ENCODE peak calls at places on chromosomes 6 and 20, in five cellular contexts. One of them, this sample, is unnamed.

GRCh38 chr6:170129691-170130171 is 161.1 kb downstream of the DLL1 start:
- DNase-seq in K562: no peak
- DNase-seq in A549: no peak
- DNase-seq in HepG2: no peak
- DNase-seq in endothelial cell of umbilical vein: no peak
- DNase-seq in this sample: no peak

GRCh38 chr6:15254074-15254975 is 8.5 kb downstream of the JARID2 start:
- DNase-seq in K562: peak; percentile 66
- DNase-seq in A549: no peak
- DNase-seq in HepG2: peak; percentile 48
- DNase-seq in endothelial cell of umbilical vein: no peak
- DNase-seq in this sample: no peak

GRCh38 chr6:119174879-119175817 is 96.7 kb upstream of the FAM184A start:
- DNase-seq in K562: no peak
- DNase-seq in A549: no peak
- DNase-seq in HepG2: no peak
- DNase-seq in endothelial cell of umbilical vein: peak; percentile 7
- DNase-seq in this sample: no peak

GRCh38 chr6:126919947-126920346 is 198.5 kb upstream of the RSPO3 start:
- DNase-seq in K562: no peak
- DNase-seq in A549: no peak
- DNase-seq in HepG2: no peak
- DNase-seq in endothelial cell of umbilical vein: peak; percentile 79
- DNase-seq in this sample: no peak

GRCh38 chr6:34243901-34244884 is 4.6 kb downstream of the SMIM29 start:
- DNase-seq in K562: peak; percentile 94
- DNase-seq in A549: peak; percentile 80
- DNase-seq in HepG2: peak; percentile 75
- DNase-seq in endothelial cell of umbilical vein: peak; percentile 92
- DNase-seq in this sample: peak; percentile 36

GRCh38 chr20:63297371-63297781 is 4.4 kb downstream of the COL20A1 start:
- DNase-seq in K562: no peak
- DNase-seq in A549: no peak
- DNase-seq in HepG2: no peak
- DNase-seq in endothelial cell of umbilical vein: no peak
- DNase-seq in this sample: no peak

GRCh38 chr6:1910621-1911407 is 301.1 kb downstream of the FOXC1 start:
- DNase-seq in K562: no peak
- DNase-seq in A549: no peak
- DNase-seq in HepG2: no peak
- DNase-seq in endothelial cell of umbilical vein: peak; percentile 78
- DNase-seq in this sample: no peak

GRCh38 chr20:10761786-10762185 is 88.0 kb upstream of the JAG1 start:
- DNase-seq in K562: no peak
- DNase-seq in A549: no peak
- DNase-seq in HepG2: peak; percentile 28
- DNase-seq in endothelial cell of umbilical vein: peak; percentile 76
- DNase-seq in this sample: no peak

GRCh38 chr20:23314714-23315498 is 35.7 kb upstream of the NXT1 start:
- DNase-seq in K562: no peak
- DNase-seq in A549: no peak
- DNase-seq in HepG2: no peak
- DNase-seq in endothelial cell of umbilical vein: no peak
- DNase-seq in this sample: no peak

GRCh38 chr6:165013701-165014100 is 295.7 kb downstream of the C6orf118 start:
- DNase-seq in K562: no peak
- DNase-seq in A549: no peak
- DNase-seq in HepG2: no peak
- DNase-seq in endothelial cell of umbilical vein: no peak
- DNase-seq in this sample: no peak

GRCh38 chr20:59708326-59708725 is 104.0 kb downstream of the PHACTR3 start:
- DNase-seq in K562: no peak
- DNase-seq in A549: no peak
- DNase-seq in HepG2: no peak
- DNase-seq in endothelial cell of umbilical vein: no peak
- DNase-seq in this sample: no peak

GRCh38 chr6:108260126-108260808 is 573 bp downstream of the SNX3 start:
- DNase-seq in K562: peak; percentile 80
- DNase-seq in A549: peak; percentile 27
- DNase-seq in HepG2: no peak
- DNase-seq in endothelial cell of umbilical vein: peak; percentile 59
- DNase-seq in this sample: peak; percentile 45

GRCh38 chr6:136012198-136012884 is 160.8 kb downstream of the PDE7B start:
- DNase-seq in K562: no peak
- DNase-seq in A549: no peak
- DNase-seq in HepG2: no peak
- DNase-seq in endothelial cell of umbilical vein: peak; percentile 61
- DNase-seq in this sample: no peak

GRCh38 chr6:54053893-54054391 is 57.3 kb upstream of the MLIP start:
- DNase-seq in K562: no peak
- DNase-seq in A549: no peak
- DNase-seq in HepG2: no peak
- DNase-seq in endothelial cell of umbilical vein: peak; percentile 82
- DNase-seq in this sample: no peak

GRCh38 chr20:19858972-19859371 is 100.9 kb downstream of the RIN2 start:
- DNase-seq in K562: no peak
- DNase-seq in A549: no peak
- DNase-seq in HepG2: no peak
- DNase-seq in endothelial cell of umbilical vein: no peak
- DNase-seq in this sample: no peak

GRCh38 chr6:5423251-5423650 is 161.9 kb downstream of the FARS2 start:
- DNase-seq in K562: no peak
- DNase-seq in A549: no peak
- DNase-seq in HepG2: no peak
- DNase-seq in endothelial cell of umbilical vein: no peak
- DNase-seq in this sample: no peak

GRCh38 chr20:49969946-49970345 is 12.8 kb upstream of the SNAI1 start:
- DNase-seq in K562: no peak
- DNase-seq in A549: no peak
- DNase-seq in HepG2: no peak
- DNase-seq in endothelial cell of umbilical vein: no peak
- DNase-seq in this sample: no peak

GRCh38 chr6:130466052-130466743 is 100.4 kb downstream of the TMEM200A start:
- DNase-seq in K562: no peak
- DNase-seq in A549: no peak
- DNase-seq in HepG2: no peak
- DNase-seq in endothelial cell of umbilical vein: no peak
- DNase-seq in this sample: no peak

GRCh38 chr20:19937651-19938420 is 79.3 kb upstream of the NAA20 start:
- DNase-seq in K562: no peak
- DNase-seq in A549: no peak
- DNase-seq in HepG2: no peak
- DNase-seq in endothelial cell of umbilical vein: no peak
- DNase-seq in this sample: no peak

GRCh38 chr6:81865712-81866111 is 113.2 kb upstream of the TENT5A start:
- DNase-seq in K562: no peak
- DNase-seq in A549: peak; percentile 1
- DNase-seq in HepG2: peak; percentile 51
- DNase-seq in endothelial cell of umbilical vein: peak; percentile 88
- DNase-seq in this sample: no peak

GRCh38 chr20:53926428-53927028 is 143.9 kb downstream of the BCAS1 start:
- DNase-seq in K562: peak; percentile 44
- DNase-seq in A549: peak; percentile 68
- DNase-seq in HepG2: peak; percentile 98
- DNase-seq in endothelial cell of umbilical vein: peak; percentile 96
- DNase-seq in this sample: no peak

GRCh38 chr6:130928993-130929678 is 101.9 kb downstream of the SMLR1 start:
- DNase-seq in K562: no peak
- DNase-seq in A549: no peak
- DNase-seq in HepG2: no peak
- DNase-seq in endothelial cell of umbilical vein: peak; percentile 75
- DNase-seq in this sample: no peak

GRCh38 chr6:52893803-52894202 is 15.7 kb downstream of the GSTA3 start:
- DNase-seq in K562: no peak
- DNase-seq in A549: no peak
- DNase-seq in HepG2: no peak
- DNase-seq in endothelial cell of umbilical vein: no peak
- DNase-seq in this sample: no peak

GRCh38 chr6:28750926-28751458 is 172.8 kb downstream of the TRIM27 start:
- DNase-seq in K562: no peak
- DNase-seq in A549: no peak
- DNase-seq in HepG2: no peak
- DNase-seq in endothelial cell of umbilical vein: no peak
- DNase-seq in this sample: no peak

GRCh38 chr20:57384953-57385761 is 6.0 kb upstream of the RBM38 start:
- DNase-seq in K562: no peak
- DNase-seq in A549: no peak
- DNase-seq in HepG2: no peak
- DNase-seq in endothelial cell of umbilical vein: no peak
- DNase-seq in this sample: no peak

GRCh38 chr6:96853083-96853482 is 15.8 kb upstream of the GPR63 start:
- DNase-seq in K562: no peak
- DNase-seq in A549: no peak
- DNase-seq in HepG2: no peak
- DNase-seq in endothelial cell of umbilical vein: no peak
- DNase-seq in this sample: no peak

GRCh38 chr20:47620808-47621805 is 119.4 kb downstream of the NCOA3 start:
- DNase-seq in K562: peak; percentile 63
- DNase-seq in A549: no peak
- DNase-seq in HepG2: peak; percentile 66
- DNase-seq in endothelial cell of umbilical vein: peak; percentile 83
- DNase-seq in this sample: no peak

GRCh38 chr6:26358511-26358981 is 6.5 kb upstream of the BTN3A2 start:
- DNase-seq in K562: no peak
- DNase-seq in A549: no peak
- DNase-seq in HepG2: no peak
- DNase-seq in endothelial cell of umbilical vein: no peak
- DNase-seq in this sample: no peak

GRCh38 chr6:56802570-56802969 is 152.3 kb upstream of the BEND6 start:
- DNase-seq in K562: no peak
- DNase-seq in A549: no peak
- DNase-seq in HepG2: peak; percentile 68
- DNase-seq in endothelial cell of umbilical vein: peak; percentile 91
- DNase-seq in this sample: no peak

GRCh38 chr20:1215386-1216170 is 10.3 kb upstream of the RAD21L1 start:
- DNase-seq in K562: peak; percentile 84
- DNase-seq in A549: no peak
- DNase-seq in HepG2: no peak
- DNase-seq in endothelial cell of umbilical vein: no peak
- DNase-seq in this sample: no peak
- TF ChIP-seq JUN in K562: no peak
- TF ChIP-seq JUN in A549: no peak
- TF ChIP-seq JUN in HepG2: no peak
- TF ChIP-seq JUN in endothelial cell of umbilical vein: no peak
- TF ChIP-seq JUN in this sample: no peak

GRCh38 chr6:106318851-106319250 is 6.7 kb downstream of the ATG5 start:
- DNase-seq in K562: no peak
- DNase-seq in A549: no peak
- DNase-seq in HepG2: no peak
- DNase-seq in endothelial cell of umbilical vein: no peak
- DNase-seq in this sample: no peak

GRCh38 chr6:106309766-106310373 is 15.7 kb downstream of the ATG5 start:
- DNase-seq in K562: no peak
- DNase-seq in A549: no peak
- DNase-seq in HepG2: peak; percentile 9
- DNase-seq in endothelial cell of umbilical vein: peak; percentile 34
- DNase-seq in this sample: no peak

GRCh38 chr6:106316376-106316769 is 9.2 kb downstream of the ATG5 start:
- DNase-seq in K562: no peak
- DNase-seq in A549: no peak
- DNase-seq in HepG2: no peak
- DNase-seq in endothelial cell of umbilical vein: no peak
- DNase-seq in this sample: no peak

GRCh38 chr6:106318061-106318460 is 7.5 kb downstream of the ATG5 start:
- DNase-seq in K562: peak; percentile 48
- DNase-seq in A549: no peak
- DNase-seq in HepG2: no peak
- DNase-seq in endothelial cell of umbilical vein: no peak
- DNase-seq in this sample: no peak

GRCh38 chr6:106315765-106316375 is 9.7 kb downstream of the ATG5 start:
- DNase-seq in K562: peak; percentile 81
- DNase-seq in A549: no peak
- DNase-seq in HepG2: no peak
- DNase-seq in endothelial cell of umbilical vein: peak; percentile 23
- DNase-seq in this sample: no peak
- TF ChIP-seq MAX in K562: no peak
- TF ChIP-seq MAX in A549: no peak
- TF ChIP-seq MAX in HepG2: no peak
- TF ChIP-seq MAX in endothelial cell of umbilical vein: no peak
- TF ChIP-seq MAX in this sample: no peak

GRCh38 chr6:134748484-134748883 is 201.4 kb downstream of the ALDH8A1 start:
- DNase-seq in K562: no peak
- DNase-seq in A549: no peak
- DNase-seq in HepG2: no peak
- DNase-seq in endothelial cell of umbilical vein: no peak
- DNase-seq in this sample: no peak

GRCh38 chr6:134753001-134753400 is 196.9 kb downstream of the ALDH8A1 start:
- DNase-seq in K562: no peak
- DNase-seq in A549: no peak
- DNase-seq in HepG2: no peak
- DNase-seq in endothelial cell of umbilical vein: peak; percentile 76
- DNase-seq in this sample: no peak

GRCh38 chr6:134754013-134754690 is 195.7 kb downstream of the ALDH8A1 start:
- DNase-seq in K562: no peak
- DNase-seq in A549: no peak
- DNase-seq in HepG2: no peak
- DNase-seq in endothelial cell of umbilical vein: no peak
- DNase-seq in this sample: no peak

GRCh38 chr6:134750669-134751068 is 199.2 kb downstream of the ALDH8A1 start:
- DNase-seq in K562: no peak
- DNase-seq in A549: no peak
- DNase-seq in HepG2: no peak
- DNase-seq in endothelial cell of umbilical vein: no peak
- DNase-seq in this sample: no peak

GRCh38 chr6:134752445-134752844 is 197.5 kb downstream of the ALDH8A1 start:
- DNase-seq in K562: no peak
- DNase-seq in A549: no peak
- DNase-seq in HepG2: no peak
- DNase-seq in endothelial cell of umbilical vein: no peak
- DNase-seq in this sample: no peak
- TF ChIP-seq JUN in K562: no peak
- TF ChIP-seq JUN in A549: no peak
- TF ChIP-seq JUN in HepG2: no peak
- TF ChIP-seq JUN in endothelial cell of umbilical vein: no peak
- TF ChIP-seq JUN in this sample: no peak

DNA sequence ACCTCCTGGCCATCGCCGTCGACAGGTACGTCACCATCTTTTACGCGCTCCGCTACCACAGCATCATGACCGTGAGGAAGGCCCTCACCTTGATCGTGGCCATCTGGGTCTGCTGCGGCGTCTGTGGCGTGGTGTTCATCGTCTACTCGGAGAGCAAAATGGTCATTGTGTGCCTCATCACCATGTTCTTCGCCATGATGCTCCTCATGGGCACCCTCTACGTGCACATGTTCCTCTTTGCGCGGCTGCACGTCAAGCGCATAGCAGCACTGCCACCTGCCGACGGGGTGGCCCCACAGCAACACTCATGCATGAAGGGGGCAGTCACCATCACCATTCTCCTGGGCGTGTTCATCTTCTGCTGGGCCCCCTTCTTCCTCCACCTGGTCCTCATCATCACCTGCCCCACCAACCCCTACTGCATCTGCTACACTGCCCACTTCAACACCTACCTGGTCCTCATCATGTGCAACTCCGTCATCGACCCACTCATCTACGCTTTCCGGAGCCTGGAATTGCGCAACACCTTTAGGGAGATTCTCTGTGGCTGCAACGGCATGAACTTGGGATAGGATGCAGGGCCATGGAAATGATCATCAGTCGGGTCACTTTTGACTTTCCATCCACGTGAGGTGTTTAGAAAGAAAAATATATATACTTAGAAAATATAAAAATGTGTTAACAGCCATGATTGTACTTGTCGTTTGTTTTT is 868 bp downstream of the MC3R start:
- DNase-seq in K562: peak; percentile 59
- DNase-seq in A549: peak; percentile 4
- DNase-seq in HepG2: peak; percentile 49
- DNase-seq in endothelial cell of umbilical vein: no peak
- DNase-seq in this sample: peak; percentile 17
- TF ChIP-seq MAX in K562: peak; percentile 65
- TF ChIP-seq MAX in A549: peak; percentile 58
- TF ChIP-seq MAX in HepG2: peak; percentile 67
- TF ChIP-seq MAX in endothelial cell of umbilical vein: no peak
- TF ChIP-seq MAX in this sample: no peak